ENCODE peak calls at places on chromosome 16, in nine cellular contexts. Z is cardiac fibroblast, O is OCI-LY7, J is cardiac muscle cell, K is neural progenitor cell, Y is lower lobe of right lung, V is heart right ventricle, A is stomach, H is pancreas. L is an unnamed sample.

GRCh38 chr16:75029854-75030253 is 31.0 kb downstream of the ZNRF1 start:
- DNase-seq in Z (peak; percentile 81), O (no peak), J (no peak), K (no peak), Y (no peak), V (no peak), A (no peak), H (no peak), L (no peak)

GRCh38 chr16:26981266-26981938 is 85.3 kb upstream of the C16orf82 start:
- DNase-seq in Z (peak; percentile 59), O (no peak), J (peak; percentile 5), K (no peak), Y (no peak), V (no peak), A (no peak), H (no peak), L (no peak)

GRCh38 chr16:116015-116414 is 22.5 kb downstream of the NPRL3 start:
- DNase-seq in Z (no peak), O (no peak), J (no peak), K (no peak), Y (no peak), V (no peak), A (no peak), H (no peak), L (no peak)

GRCh38 chr16:59971264-59971663 is 1237.1 kb upstream of the GOT2 start:
- DNase-seq in Z (no peak), O (no peak), J (no peak), K (no peak), Y (no peak), V (no peak), A (no peak), H (no peak), L (no peak)

GRCh38 chr16:83473926-83474660 is 333.7 kb upstream of the HSBP1 start:
- DNase-seq in Z (no peak), O (no peak), J (no peak), K (no peak), Y (no peak), V (no peak), A (no peak), H (no peak), L (no peak)

GRCh38 chr16:83762141-83763024 is 45.4 kb upstream of the HSBP1 start:
- DNase-seq in Z (no peak), O (no peak), J (no peak), K (no peak), Y (no peak), V (no peak), A (no peak), H (no peak), L (no peak)

GRCh38 chr16:5634781-5635180 is 537.2 kb upstream of the EEF2KMT start:
- DNase-seq in Z (no peak), O (no peak), J (no peak), K (no peak), Y (no peak), V (no peak), A (no peak), H (no peak), L (no peak)

GRCh38 chr16:14527411-14528044 is 102.5 kb downstream of the PARN start:
- DNase-seq in Z (peak; percentile 87), O (no peak), J (peak; percentile 92), K (no peak), Y (no peak), V (no peak), A (no peak), H (no peak), L (peak; percentile 71)

GRCh38 chr16:53864819-53865491 is 161.0 kb downstream of the FTO start:
- DNase-seq in Z (peak; percentile 59), O (no peak), J (peak; percentile 11), K (no peak), Y (no peak), V (no peak), A (no peak), H (no peak), L (no peak)

GRCh38 chr16:70703041-70703834 is 17.4 kb upstream of the MTSS2 start:
- DNase-seq in Z (peak; percentile 45), O (no peak), J (peak; percentile 47), K (peak; percentile 55), Y (no peak), V (peak; percentile 68), A (no peak), H (peak; percentile 32), L (peak; percentile 83)

DNA sequence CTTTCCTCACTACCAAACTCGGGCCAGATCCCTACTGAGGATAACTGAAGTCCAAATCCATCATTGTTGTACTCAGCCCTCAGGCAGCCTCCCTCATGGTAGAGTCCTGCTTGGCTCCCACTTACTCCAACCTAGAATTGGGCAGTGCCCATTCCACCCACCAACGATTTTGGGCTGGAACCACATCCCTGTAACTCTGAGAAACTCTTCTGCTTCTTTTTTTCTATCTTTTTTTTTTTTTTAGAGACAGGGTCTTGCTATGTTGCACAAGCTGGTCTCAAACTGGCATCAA is 1.2 kb downstream of the PRR14 start:
- DNase-seq in Z (no peak), O (no peak), J (no peak), K (no peak), Y (no peak), V (no peak), A (no peak), H (no peak), L (no peak)
- TF ChIP-seq CTCF in Z (no peak), O (no peak), J (no peak), K (no peak), Y (no peak), V (no peak), A (no peak), H (no peak), L (no peak)

DNA sequence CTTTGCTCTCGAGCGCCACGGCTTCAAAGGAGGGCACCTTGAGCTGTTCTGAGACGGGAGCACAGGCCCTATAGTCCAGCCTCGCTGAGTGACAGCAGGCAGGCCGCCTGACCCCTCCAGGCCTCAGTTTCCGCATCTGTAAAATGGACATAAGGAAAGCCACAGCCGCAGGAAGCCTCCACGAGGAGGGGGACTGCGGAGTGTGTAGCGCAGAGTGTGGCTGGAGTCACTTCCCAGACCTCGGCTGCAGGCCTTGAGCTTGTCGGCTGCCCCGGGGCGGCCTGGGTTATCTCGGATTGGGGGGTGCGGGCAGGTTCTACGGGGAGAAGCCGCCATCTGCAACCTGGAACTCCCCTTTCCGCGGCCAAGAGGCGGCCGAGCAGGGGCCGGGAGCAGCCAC is 40.8 kb downstream of the ZFPM1 start:
- DNase-seq in Z (no peak), O (no peak), J (no peak), K (no peak), Y (no peak), V (no peak), A (no peak), H (no peak), L (no peak)
- H3K4me3 ChIP-seq in Z (no peak overlapping the region), O (no peak overlapping the region), J (no peak overlapping the region), K (no peak overlapping the region), Y (no peak overlapping the region), V (no peak overlapping the region), A (no peak overlapping the region), H (no peak overlapping the region), L (no peak overlapping the region)

GRCh38 chr16:11916524-11917285 is 949 bp upstream of the GSPT1 start:
- DNase-seq in Z (peak; percentile 50), O (no peak), J (peak; percentile 12), K (no peak), Y (no peak), V (no peak), A (peak; percentile 60), H (peak; percentile 35), L (no peak)

GRCh38 chr16:11914759-11915643 is 755 bp downstream of the GSPT1 start:
- DNase-seq in Z (peak; percentile 43), O (peak; percentile 64), J (peak; percentile 33), K (peak; percentile 63), Y (peak; percentile 69), V (peak; percentile 28), A (peak; percentile 41), H (peak; percentile 43), L (no peak)

GRCh38 chr16:11914210-11914758 is 1.5 kb downstream of the GSPT1 start:
- DNase-seq in Z (no peak), O (peak; percentile 37), J (no peak), K (no peak), Y (no peak), V (no peak), A (no peak), H (no peak), L (no peak)

GRCh38 chr16:11913425-11914079 is 2.2 kb downstream of the GSPT1 start:
- DNase-seq in Z (peak; percentile 41), O (no peak), J (peak; percentile 7), K (no peak), Y (no peak), V (no peak), A (no peak), H (no peak), L (no peak)

GRCh38 chr16:11915644-11916523 is at the start of gene GSPT1:
- DNase-seq in Z (peak; percentile 99), O (peak; percentile 99), J (peak; percentile 99), K (peak; percentile 99), Y (peak; percentile 99), V (peak; percentile 100), A (peak; percentile 99), H (peak; percentile 98), L (peak; percentile 99)
- TF ChIP-seq CTCF in Z (no peak), O (peak; percentile 48), J (no peak), K (no peak), Y (peak; percentile 25), V (no peak), A (no peak), H (no peak), L (peak; percentile 24)

GRCh38 chr16:57538235-57538711 is 1.9 kb upstream of the CCDC102A start:
- DNase-seq in Z (no peak), O (no peak), J (no peak), K (no peak), Y (peak; percentile 37), V (peak; percentile 1), A (peak; percentile 23), H (no peak), L (no peak)

GRCh38 chr16:57536306-57537193 is at the start of gene CCDC102A:
- DNase-seq in Z (no peak), O (peak; percentile 72), J (peak; percentile 28), K (peak; percentile 87), Y (peak; percentile 49), V (peak; percentile 23), A (peak; percentile 28), H (peak; percentile 45), L (peak; percentile 61)

GRCh38 chr16:57539072-57539796 is 2.9 kb upstream of the CCDC102A start:
- DNase-seq in Z (peak; percentile 49), O (peak; percentile 40), J (no peak), K (no peak), Y (peak; percentile 14), V (peak; percentile 1), A (no peak), H (no peak), L (peak; percentile 38)

GRCh38 chr16:57537194-57537505 is 779 bp upstream of the CCDC102A start:
- DNase-seq in Z (no peak), O (no peak), J (no peak), K (no peak), Y (no peak), V (no peak), A (no peak), H (no peak), L (no peak)

DNA sequence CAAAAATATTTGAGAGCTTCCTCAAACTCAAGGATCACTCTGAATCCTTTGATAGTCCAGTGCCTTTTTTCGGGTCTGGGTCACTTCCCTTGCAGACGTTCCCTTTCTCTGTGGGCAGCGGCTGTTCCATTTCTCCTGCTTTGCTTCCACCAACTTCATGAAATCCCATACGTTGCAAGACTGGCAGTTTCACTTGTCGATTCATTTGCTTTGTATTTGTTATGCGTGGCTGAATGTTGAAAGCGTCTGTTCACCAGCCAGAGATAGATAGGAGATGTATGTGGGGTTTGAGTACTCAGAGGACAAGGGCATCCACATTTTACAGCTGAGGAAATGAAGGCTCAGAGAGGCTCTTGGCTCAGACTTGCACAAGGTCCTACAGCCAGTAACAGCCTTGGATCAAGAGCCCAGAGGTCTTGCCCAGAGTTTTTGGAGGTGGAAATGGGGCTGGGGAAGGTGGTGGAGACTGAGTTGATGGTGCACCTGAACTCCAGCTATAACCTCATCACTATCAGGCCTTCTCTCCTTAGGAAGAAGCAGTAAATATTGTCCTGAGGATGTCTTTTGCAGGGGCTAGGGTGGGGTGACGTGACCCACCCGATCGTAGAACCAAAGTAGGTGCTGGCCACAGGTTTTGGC is 1.3 kb upstream of the CCDC102A start:
- DNase-seq in Z (no peak), O (peak; percentile 58), J (no peak), K (no peak), Y (peak; percentile 28), V (peak; percentile 6), A (no peak), H (no peak), L (peak; percentile 60)
- H3K4me3 ChIP-seq in Z (no peak overlapping the region), O (peak overlapping the region; percentile 74), J (no peak overlapping the region), K (peak overlapping the region; percentile 86), Y (peak overlapping the region; percentile 88), V (no peak overlapping the region), A (no peak overlapping the region), H (no peak overlapping the region), L (no peak overlapping the region)

L was measured in right atrium auricular region.